ENCODE peak calls at places on chromosomes 11 and 22, in seven cellular contexts. J, Q, I, T, U, D and R are unnamed samples.

GRCh38 chr22:47808236-47808845 is 1045.9 kb downstream of the TBC1D22A start:
- DNase-seq in T (no peak), Q (no peak), I (no peak), U (no peak), D (no peak), J (no peak), R (no peak)

GRCh38 chr22:26669060-26669481 is 11.7 kb downstream of the MIAT start:
- DNase-seq in J (peak), I (no peak), T (peak), U (no peak), D (peak), Q (no peak), R (peak)

GRCh38 chr11:12838463-12839120 is 164.4 kb downstream of the TEAD1 start:
- DNase-seq in J (no peak), T (no peak), D (no peak), I (peak), Q (no peak), U (no peak), R (no peak)

GRCh38 chr11:12287374-12288211 is 89.8 kb upstream of the PARVA start:
- DNase-seq in D (peak), I (peak), Q (peak), J (peak), T (peak), U (peak), R (peak)

GRCh38 chr11:125056931-125057330 is 6.2 kb upstream of the SLC37A2 start:
- DNase-seq in T (no peak), D (no peak), Q (no peak), I (no peak), J (no peak), U (no peak), R (no peak)

GRCh38 chr22:42436402-42436801 is 4.2 kb upstream of the NFAM1 start:
- DNase-seq in U (no peak), D (no peak), Q (no peak), J (no peak), T (no peak), I (no peak), R (no peak)

GRCh38 chr11:57490456-57491248 is 24.9 kb downstream of the SLC43A1 start:
- DNase-seq in Q (no peak), D (no peak), U (no peak), I (no peak), J (no peak), T (peak), R (no peak)

GRCh38 chr11:69680688-69681087 is 5.5 kb upstream of the LTO1 start:
- DNase-seq in U (no peak), D (no peak), J (no peak), I (no peak), T (no peak), Q (no peak), R (no peak)

GRCh38 chr11:20429216-20429615 is 41.7 kb downstream of the PRMT3 start:
- DNase-seq in U (no peak), T (no peak), I (no peak), J (no peak), Q (no peak), D (no peak), R (no peak)

GRCh38 chr11:127017482-127017881 is 16.9 kb upstream of the KIRREL3 start:
- DNase-seq in I (no peak), D (no peak), Q (no peak), J (no peak), U (peak), T (peak), R (no peak)

GRCh38 chr11:28697920-28698827 is 590.0 kb downstream of the METTL15 start:
- DNase-seq in T (peak), D (peak), J (peak), Q (no peak), I (peak), U (peak), R (peak)

GRCh38 chr11:33687733-33688479 is 12.7 kb downstream of the C11orf91 start:
- DNase-seq in U (peak), I (peak), J (no peak), D (peak), T (peak), Q (no peak), R (peak)

GRCh38 chr22:21760640-21761039 is 25.0 kb upstream of the YPEL1 start:
- DNase-seq in D (no peak), U (no peak), Q (no peak), J (no peak), T (peak), I (no peak), R (no peak)

GRCh38 chr11:130159657-130160459 is at the start of gene ST14:
- DNase-seq in T (no peak), Q (no peak), J (peak), U (no peak), D (no peak), I (peak), R (peak)

GRCh38 chr11:128525411-128526243 is 61.7 kb downstream of the ETS1 start:
- DNase-seq in I (no peak), J (no peak), D (no peak), T (peak), Q (peak), U (no peak), R (no peak)

GRCh38 chr22:44194569-44194968 is 13.8 kb downstream of the PARVG start:
- DNase-seq in D (no peak), T (no peak), I (no peak), U (no peak), Q (no peak), J (no peak), R (no peak)

GRCh38 chr11:57306941-57307598 is 17.7 kb downstream of the TNKS1BP1 start:
- DNase-seq in Q (no peak), D (no peak), T (no peak), U (no peak), I (no peak), J (no peak), R (no peak)

GRCh38 chr22:39622881-39623367 is 52.4 kb downstream of the CACNA1I start:
- DNase-seq in Q (no peak), D (peak), T (peak), U (peak), I (no peak), J (peak), R (peak)

GRCh38 chr11:75815345-75815983 is 454 bp downstream of the UVRAG start:
- DNase-seq in T (peak), J (peak), U (peak), D (peak), Q (no peak), I (no peak), R (peak)

GRCh38 chr22:36246718-36247117 is 6.2 kb upstream of the APOL1 start:
- DNase-seq in T (no peak), Q (no peak), D (no peak), U (no peak), I (no peak), J (no peak), R (no peak)

GRCh38 chr22:49660321-49660720 is 167.4 kb downstream of the BRD1 start:
- DNase-seq in D (no peak), T (no peak), U (no peak), Q (no peak), I (no peak), J (no peak), R (peak)

GRCh38 chr11:112881461-112881860 is 79.8 kb upstream of the NCAM1 start:
- DNase-seq in D (no peak), J (peak), T (no peak), I (peak), U (peak), Q (no peak), R (peak)

GRCh38 chr11:82901165-82901938 is at the start of gene DDIAS:
- DNase-seq in U (peak), Q (peak), D (peak), J (peak), I (peak), T (peak), R (peak)
- TF ChIP-seq CTCF in U (no peak), Q (no peak), D (no peak), J (no peak), I (no peak), T (no peak), R (no peak)

DNA sequence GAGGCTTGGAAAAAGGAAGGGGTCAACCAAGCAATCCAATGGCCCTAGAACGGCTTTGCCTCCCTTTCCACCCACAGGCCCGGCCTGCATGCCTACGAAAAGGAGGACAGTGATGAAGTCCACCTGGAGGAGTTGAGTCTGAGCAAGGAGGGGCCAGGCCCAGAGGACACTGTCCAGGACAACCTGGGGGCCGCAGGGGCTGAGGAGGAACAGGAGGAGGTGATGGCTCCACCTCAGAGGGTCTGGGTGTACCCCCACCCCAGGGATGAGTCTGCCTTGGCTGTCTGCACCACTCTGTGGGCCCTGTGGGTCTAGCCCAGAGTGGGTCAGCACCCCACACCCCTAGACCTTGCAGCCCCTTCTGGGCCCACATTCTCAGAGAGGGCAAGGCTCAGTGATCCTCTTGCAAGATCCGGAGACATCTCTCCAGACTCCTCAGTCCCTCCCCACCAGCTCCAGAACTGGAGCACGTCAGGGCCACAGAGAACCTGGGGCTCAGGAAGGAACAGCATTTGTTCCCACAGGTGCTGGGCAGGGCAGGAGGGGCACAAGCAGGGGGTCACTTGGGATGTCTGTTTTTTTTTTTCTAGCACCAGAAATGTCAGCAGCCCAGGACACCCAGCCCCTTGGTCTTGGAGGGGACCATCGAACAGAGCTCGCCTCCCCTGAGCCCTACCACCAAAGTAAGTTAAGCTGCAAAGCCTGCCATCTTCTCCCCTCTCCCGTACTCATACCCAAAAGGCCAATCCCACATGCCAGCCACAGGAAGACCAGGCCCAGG is 8.2 kb downstream of the PRR33 start:
- DNase-seq in D (no peak), J (no peak), U (no peak), Q (no peak), I (no peak), T (no peak), R (peak)
- TF ChIP-seq POLR2A in D (no peak), J (no peak), U (no peak), Q (no peak), I (no peak), T (no peak), R (no peak)

DNA sequence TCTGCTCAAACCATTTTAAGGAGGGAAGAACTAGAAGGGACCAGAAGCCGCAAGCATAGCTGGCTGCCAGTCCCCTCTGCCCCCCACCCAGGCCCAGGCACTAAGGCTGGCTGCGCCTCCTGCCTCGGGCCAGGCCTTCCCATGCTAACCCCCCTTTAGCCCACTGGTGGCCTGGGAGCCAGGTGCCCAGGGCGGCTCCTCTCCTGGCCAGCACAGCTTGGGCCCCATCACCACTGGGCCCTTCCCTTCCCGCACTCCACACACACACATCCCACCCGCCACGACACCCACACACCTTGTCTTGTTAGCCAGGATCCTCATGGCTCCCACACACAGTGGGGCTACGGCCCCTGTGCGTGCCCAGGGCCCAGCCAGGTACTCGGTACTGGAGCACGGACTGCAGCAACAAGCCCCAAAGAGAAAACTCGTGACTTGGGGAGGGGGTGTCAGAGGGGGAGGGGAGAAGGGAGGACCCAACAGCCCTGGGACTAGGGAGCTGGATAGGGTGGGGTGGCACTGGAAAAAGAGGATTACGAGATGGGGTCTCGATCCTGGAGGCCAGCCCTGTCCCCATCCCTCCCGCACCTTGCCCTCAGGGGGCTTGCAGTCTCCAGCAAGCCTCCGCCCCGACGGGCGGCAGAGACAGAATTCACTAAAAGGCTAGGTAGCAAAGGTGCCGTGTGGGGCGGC is 16.0 kb downstream of the BCL9L start:
- DNase-seq in U (no peak), T (no peak), D (no peak), Q (no peak), I (no peak), J (no peak), R (peak)
- H3K4me3 ChIP-seq in U (peak), T (peak), D (no peak), Q (peak), I (peak), J (peak), R (no peak)

GRCh38 chr22:46596032-46596441 is 24.1 kb upstream of the GRAMD4 start:
- DNase-seq in I (no peak), T (no peak), D (no peak), U (no peak), J (no peak), Q (no peak), R (no peak)

GRCh38 chr22:46600397-46600796 is 19.8 kb upstream of the GRAMD4 start:
- DNase-seq in T (no peak), J (no peak), D (no peak), I (no peak), U (no peak), Q (no peak), R (no peak)

GRCh38 chr22:46596819-46597218 is 23.4 kb upstream of the GRAMD4 start:
- DNase-seq in U (no peak), T (no peak), J (peak), Q (no peak), I (peak), D (no peak), R (peak)

GRCh38 chr22:46598224-46598623 is 22.0 kb upstream of the GRAMD4 start:
- DNase-seq in Q (no peak), I (no peak), J (no peak), U (no peak), T (no peak), D (no peak), R (no peak)

GRCh38 chr22:46598737-46599424 is 21.3 kb upstream of the GRAMD4 start:
- DNase-seq in J (no peak), I (no peak), U (no peak), T (peak), D (no peak), Q (no peak), R (no peak)
- TF ChIP-seq CTCF in J (no peak), I (no peak), U (no peak), T (no peak), D (no peak), Q (no peak), R (no peak)